ENCODE peak calls at places on chromosome 16, in ten cellular contexts. C is nephron progenitor cell; L is activated T-helper 1 cell treated with anti-CD3 and anti-CD28 coated beads, Interleukin-2, amount 50 U/mL, for 16 hours; M is AG09319; B is left cardiac atrium; T is GM23248; I is EL; V is activated naive CD8-positive, alpha-beta T cell treated with anti-CD3 and anti-CD28 coated beads, Interleukin-2, amount 50 U/mL, for 16 hours; K is T-helper 9 cell; J is HCEC 1CT. G is an unnamed sample.

GRCh38 chr16:21701271-21701670 is 37.5 kb downstream of the OTOA start:
- DNase-seq in C (no peak), L (no peak), M (no peak), B (no peak), T (no peak), I (no peak), V (no peak), K (no peak), J (no peak), G (no peak)

GRCh38 chr16:75105306-75106061 is 11.1 kb downstream of the LDHD start:
- DNase-seq in C (no peak), L (no peak), M (no peak), B (peak), T (peak), I (no peak), V (no peak), K (no peak), J (no peak), G (no peak)

GRCh38 chr16:67805718-67806427 is 487 bp downstream of the RANBP10 start:
- DNase-seq in C (no peak), L (no peak), M (no peak), B (peak), T (no peak), I (no peak), V (no peak), K (no peak), J (no peak), G (no peak)

GRCh38 chr16:53822936-53823529 is 119.1 kb downstream of the FTO start:
- DNase-seq in C (no peak), L (no peak), M (no peak), B (no peak), T (peak), I (peak), V (no peak), K (no peak), J (no peak), G (no peak)

GRCh38 chr16:54176376-54176901 is 110.1 kb downstream of the IRX3 start:
- DNase-seq in C (peak), L (no peak), M (no peak), B (no peak), T (peak), I (no peak), V (no peak), K (no peak), J (no peak), G (no peak)

GRCh38 chr16:81495321-81496234 is 51.0 kb downstream of the CMIP start:
- DNase-seq in C (no peak), L (no peak), M (no peak), B (peak), T (no peak), I (no peak), V (no peak), K (no peak), J (no peak), G (no peak)

GRCh38 chr16:8862309-8863130 is 6.3 kb downstream of the CARHSP1 start:
- DNase-seq in C (no peak), L (no peak), M (no peak), B (no peak), T (no peak), I (no peak), V (no peak), K (no peak), J (no peak), G (no peak)

GRCh38 chr16:28526201-28527099 is 12.3 kb downstream of the NUPR1 start:
- DNase-seq in C (no peak), L (no peak), M (no peak), B (no peak), T (no peak), I (no peak), V (no peak), K (no peak), J (no peak), G (no peak)

GRCh38 chr16:87919681-87919994 is 16.7 kb downstream of the CA5A start:
- DNase-seq in C (no peak), L (no peak), M (no peak), B (no peak), T (no peak), I (no peak), V (no peak), K (no peak), J (no peak), G (no peak)

GRCh38 chr16:85005278-85006069 is 5.9 kb downstream of the ZDHHC7 start:
- DNase-seq in C (no peak), L (no peak), M (peak), B (no peak), T (peak), I (peak), V (no peak), K (no peak), J (peak), G (no peak)

GRCh38 chr16:70428178-70428998 is 10.5 kb downstream of the ST3GAL2 start:
- DNase-seq in C (peak), L (no peak), M (peak), B (peak), T (peak), I (peak), V (no peak), K (no peak), J (peak), G (peak)

GRCh38 chr16:2614761-2615191 is 67.5 kb upstream of the KCTD5 start:
- DNase-seq in C (no peak), L (no peak), M (no peak), B (no peak), T (no peak), I (no peak), V (no peak), K (no peak), J (no peak), G (no peak)

GRCh38 chr16:27363797-27364196 is 38.2 kb upstream of the IL21R start:
- DNase-seq in C (no peak), L (no peak), M (no peak), B (no peak), T (no peak), I (no peak), V (no peak), K (no peak), J (no peak), G (no peak)

GRCh38 chr16:11612110-11612981 is 25.6 kb upstream of the LITAF start:
- DNase-seq in C (no peak), L (no peak), M (no peak), B (no peak), T (no peak), I (no peak), V (no peak), K (no peak), J (no peak), G (no peak)

GRCh38 chr16:84617068-84617630 is 729 bp downstream of the COTL1 start:
- DNase-seq in C (peak), L (no peak), M (no peak), B (peak), T (peak), I (peak), V (no peak), K (peak), J (peak), G (no peak)

GRCh38 chr16:71408536-71408935 is 33.3 kb downstream of the TLE7 start:
- DNase-seq in C (no peak), L (no peak), M (no peak), B (no peak), T (no peak), I (no peak), V (no peak), K (no peak), J (no peak), G (no peak)

GRCh38 chr16:27879601-27880247 is 183.8 kb downstream of the GSG1L start:
- DNase-seq in C (no peak), L (no peak), M (no peak), B (peak), T (no peak), I (no peak), V (no peak), K (no peak), J (no peak), G (no peak)

GRCh38 chr16:11670171-11671131 is 2.2 kb downstream of the SNN start:
- DNase-seq in C (no peak), L (no peak), M (no peak), B (no peak), T (peak), I (no peak), V (no peak), K (no peak), J (no peak), G (no peak)

GRCh38 chr16:81940781-81941560 is 70.3 kb downstream of the SDR42E1 start:
- DNase-seq in C (no peak), L (no peak), M (peak), B (no peak), T (peak), I (peak), V (no peak), K (no peak), J (peak), G (peak)

GRCh38 chr16:29963021-29963743 is 1.3 kb downstream of the TMEM219 start:
- DNase-seq in C (no peak), L (no peak), M (no peak), B (no peak), T (no peak), I (no peak), V (no peak), K (no peak), J (no peak), G (no peak)

GRCh38 chr16:8641671-8642070 is 20.2 kb downstream of the METTL22 start:
- DNase-seq in C (no peak), L (no peak), M (no peak), B (no peak), T (no peak), I (no peak), V (no peak), K (no peak), J (no peak), G (no peak)

GRCh38 chr16:19523559-19524355 is at the start of gene CCP110:
- DNase-seq in C (peak), L (peak), M (peak), B (peak), T (peak), I (peak), V (peak), K (peak), J (peak), G (peak)

GRCh38 chr16:27365142-27366089 is 36.6 kb upstream of the IL21R start:
- DNase-seq in C (no peak), L (no peak), M (no peak), B (no peak), T (peak), I (peak), V (no peak), K (no peak), J (peak), G (no peak)

GRCh38 chr16:3992297-3993051 is 112.0 kb upstream of the CREBBP start:
- DNase-seq in C (peak), L (no peak), M (no peak), B (no peak), T (no peak), I (no peak), V (no peak), K (no peak), J (no peak), G (no peak)

GRCh38 chr16:54361246-54361645 is 74.7 kb upstream of the IRX3 start:
- DNase-seq in C (no peak), L (no peak), M (no peak), B (no peak), T (no peak), I (no peak), V (no peak), K (no peak), J (no peak), G (no peak)

GRCh38 chr16:87850009-87851006 is 19.0 kb downstream of the SLC7A5 start:
- DNase-seq in C (peak), L (peak), M (no peak), B (no peak), T (peak), I (peak), V (peak), K (peak), J (peak), G (no peak)

GRCh38 chr16:28155293-28155692 is 56.5 kb downstream of the XPO6 start:
- DNase-seq in C (no peak), L (no peak), M (no peak), B (no peak), T (no peak), I (no peak), V (no peak), K (no peak), J (no peak), G (no peak)

GRCh38 chr16:68065716-68066305 is 19.4 kb upstream of the NFATC3 start:
- DNase-seq in C (no peak), L (no peak), M (no peak), B (no peak), T (peak), I (peak), V (no peak), K (no peak), J (peak), G (peak)

GRCh38 chr16:17135439-17135838 is 335.3 kb downstream of the XYLT1 start:
- DNase-seq in C (no peak), L (no peak), M (no peak), B (no peak), T (no peak), I (no peak), V (no peak), K (no peak), J (no peak), G (no peak)

GRCh38 chr16:54931041-54931756 is 534 bp downstream of the IRX5 start:
- DNase-seq in C (peak), L (no peak), M (no peak), B (peak), T (peak), I (peak), V (no peak), K (no peak), J (no peak), G (no peak)

GRCh38 chr16:72198021-72198420 is 26.1 kb upstream of the PMFBP1 start:
- DNase-seq in C (peak), L (no peak), M (peak), B (peak), T (peak), I (peak), V (no peak), K (no peak), J (peak), G (peak)

GRCh38 chr16:85511938-85512551 is 101.1 kb upstream of the GSE1 start:
- DNase-seq in C (no peak), L (no peak), M (no peak), B (no peak), T (no peak), I (no peak), V (no peak), K (no peak), J (no peak), G (no peak)

GRCh38 chr16:4272114-4272954 is 489 bp downstream of the TFAP4 start:
- DNase-seq in C (peak), L (no peak), M (no peak), B (peak), T (peak), I (peak), V (no peak), K (no peak), J (peak), G (no peak)

GRCh38 chr16:58501242-58502131 is 1.5 kb downstream of the NDRG4 start:
- DNase-seq in C (peak), L (no peak), M (no peak), B (peak), T (peak), I (no peak), V (no peak), K (peak), J (no peak), G (no peak)

G was measured in AG04449.